ENCODE peak calls at places on chromosomes 2 and 18, in four cellular contexts. P, J, Y and L are unnamed samples.

GRCh38 chr2:9821805-9822445 is 21.3 kb upstream of the TAF1B start:
- DNase-seq in Y (no peak), P (no peak), J (no peak), L (no peak)

GRCh38 chr2:174336403-174337336 is 1.9 kb downstream of the SP9 start:
- DNase-seq in Y (peak; percentile 57), P (peak; percentile 71), J (no peak), L (peak; percentile 58)

GRCh38 chr18:39348757-39349156 is 1783.2 kb upstream of the CELF4 start:
- DNase-seq in J (no peak), P (no peak), Y (no peak), L (no peak)

GRCh38 chr2:237752761-237753165 is 45.8 kb upstream of the RBM44 start:
- DNase-seq in P (no peak), J (no peak), Y (no peak), L (no peak)

GRCh38 chr2:144490017-144490416 is 29.9 kb downstream of the ZEB2 start:
- DNase-seq in P (no peak), Y (no peak), J (no peak), L (no peak)

GRCh38 chr2:142042536-142043199 is 88.1 kb downstream of the LRP1B start:
- DNase-seq in J (no peak), P (no peak), Y (no peak), L (no peak)

GRCh38 chr2:168583710-168584521 is 127.8 kb downstream of the CERS6 start:
- DNase-seq in P (no peak), Y (peak; percentile 47), J (no peak), L (no peak)

GRCh38 chr2:15588329-15588919 is 3.2 kb upstream of the DDX1 start:
- DNase-seq in Y (peak; percentile 61), P (peak; percentile 71), J (no peak), L (peak; percentile 31)

GRCh38 chr2:230793573-230794359 is 71.0 kb upstream of the ITM2C start:
- DNase-seq in Y (peak; percentile 99), J (peak; percentile 60), P (peak; percentile 79), L (no peak)

GRCh38 chr2:158197940-158198339 is 96.3 kb downstream of the UPP2 start:
- DNase-seq in J (no peak), Y (no peak), P (no peak), L (no peak)

GRCh38 chr2:173631123-173631450 is 276.4 kb downstream of the CDCA7 start:
- DNase-seq in J (no peak), P (peak; percentile 24), Y (no peak), L (no peak)

GRCh38 chr2:157256621-157257020 is 884 bp upstream of the GALNT5 start:
- DNase-seq in J (peak; percentile 18), Y (peak; percentile 12), P (no peak), L (no peak)

GRCh38 chr2:1990151-1990589 is 245.9 kb upstream of the PXDN start:
- DNase-seq in P (no peak), Y (no peak), J (no peak), L (peak; percentile 5)

GRCh38 chr2:51812138-51812866 is 780.4 kb upstream of the NRXN1 start:
- DNase-seq in P (no peak), J (no peak), Y (peak; percentile 1), L (no peak)

GRCh38 chr18:67513285-67513684 is 3.2 kb downstream of the DSEL start:
- DNase-seq in J (no peak), P (peak; percentile 7), Y (peak; percentile 46), L (no peak)

GRCh38 chr2:74849228-74849892 is 15.4 kb downstream of the HK2 start:
- DNase-seq in J (no peak), Y (no peak), P (no peak), L (no peak)

GRCh38 chr2:98601532-98602132 is 6.7 kb downstream of the COA5 start:
- DNase-seq in Y (peak; percentile 51), P (peak; percentile 59), J (no peak), L (no peak)

GRCh38 chr2:169397697-169398096 is 35.4 kb upstream of the LRP2 start:
- DNase-seq in Y (peak; percentile 7), J (no peak), P (peak; percentile 29), L (no peak)

GRCh38 chr2:28604284-28604843 is 108.5 kb downstream of the PLB1 start:
- DNase-seq in J (no peak), P (no peak), Y (no peak), L (no peak)

GRCh38 chr2:236360486-236360885 is 96.3 kb upstream of the ASB18 start:
- DNase-seq in J (no peak), P (peak; percentile 27), Y (no peak), L (no peak)

GRCh38 chr2:135546432-135546831 is 15.1 kb downstream of the R3HDM1 start:
- DNase-seq in J (no peak), P (no peak), Y (peak; percentile 48), L (no peak)

GRCh38 chr18:77038182-77038581 is 94.4 kb downstream of the MBP start:
- DNase-seq in P (no peak), Y (no peak), J (no peak), L (no peak)

GRCh38 chr2:60735496-60736250 is 20.4 kb upstream of the PAPOLG start:
- DNase-seq in J (no peak), P (peak; percentile 16), Y (no peak), L (peak; percentile 40)

GRCh38 chr2:113175736-113176695 is 2.2 kb downstream of the PSD4 start:
- DNase-seq in J (no peak), P (no peak), Y (no peak), L (no peak)

GRCh38 chr2:127094509-127095366 is 12.2 kb downstream of the BIN1 start:
- DNase-seq in P (peak; percentile 68), J (no peak), Y (peak; percentile 62), L (peak; percentile 51)

GRCh38 chr18:79791141-79791972 is 6.4 kb upstream of the KCNG2 start:
- DNase-seq in P (peak; percentile 72), Y (peak; percentile 91), J (no peak), L (no peak)

GRCh38 chr2:191846787-191847620 is at the start of gene CAVIN2:
- DNase-seq in J (no peak), P (peak; percentile 52), Y (peak; percentile 37), L (no peak)

GRCh38 chr18:36782710-36783109 is 46.1 kb downstream of the TPGS2 start:
- DNase-seq in J (no peak), Y (no peak), P (no peak), L (no peak)